ENCODE peak calls at places on chromosome 13, in ten cellular contexts. K is neuronal stem cell, R is testis, S is right lobe of liver, V is ascending aorta, B is BE2C, F is mucosa of descending colon, W is thyroid gland, N is SK-N-SH, L is breast epithelium. D is an unnamed sample.

GRCh38 chr13:68380041-68380973 is 1150.2 kb upstream of the PCDH9 start:
- DNase-seq in K (no peak), S (no peak), W (no peak), V (no peak), N (no peak), B (no peak), L (no peak), F (no peak), R (no peak), D (no peak)

GRCh38 chr13:89695343-89696257 is 1651.9 kb upstream of the MIR17HG start:
- DNase-seq in K (peak; percentile 57), N (peak; percentile 42), F (no peak), B (peak; percentile 64), V (no peak), W (peak; percentile 31), R (peak; percentile 61), L (no peak), S (no peak), D (no peak)

GRCh38 chr13:70520275-70520674 is 412.0 kb upstream of the KLHL1 start:
- DNase-seq in K (no peak), B (no peak), F (no peak), N (no peak), S (no peak), L (no peak), V (no peak), W (no peak), R (no peak), D (no peak)

GRCh38 chr13:100594255-100594654 is 5.7 kb upstream of the GGACT start:
- DNase-seq in W (no peak), R (no peak), F (no peak), S (no peak), K (no peak), V (no peak), L (no peak), B (no peak), N (no peak), D (no peak)

GRCh38 chr13:36709136-36709895 is 35.5 kb downstream of the SERTM1 start:
- DNase-seq in B (no peak), W (no peak), N (no peak), V (no peak), F (no peak), S (no peak), R (no peak), L (no peak), K (no peak), D (no peak)

GRCh38 chr13:35283856-35284255 is 192.6 kb downstream of the MAB21L1 start:
- DNase-seq in F (no peak), R (no peak), B (peak; percentile 11), S (no peak), W (no peak), N (no peak), V (no peak), K (no peak), L (no peak), D (no peak)

GRCh38 chr13:31595568-31595967 is 143.8 kb upstream of the RXFP2 start:
- DNase-seq in K (no peak), V (no peak), L (no peak), B (no peak), N (no peak), F (no peak), S (no peak), W (no peak), R (no peak), D (no peak)

GRCh38 chr13:24233351-24233901 is 72.9 kb downstream of the SPATA13 start:
- DNase-seq in K (no peak), L (no peak), N (no peak), S (no peak), B (no peak), W (peak; percentile 91), F (no peak), R (no peak), V (no peak), D (no peak)

GRCh38 chr13:112064222-112064621 is 2.7 kb upstream of the SOX1 start:
- DNase-seq in K (no peak), B (no peak), V (no peak), N (no peak), R (no peak), S (no peak), F (no peak), W (no peak), L (no peak), D (no peak)

GRCh38 chr13:48318714-48319457 is 15.3 kb downstream of the RB1 start:
- DNase-seq in F (peak; percentile 61), W (peak; percentile 23), V (peak; percentile 71), N (no peak), S (peak; percentile 29), L (no peak), K (no peak), B (no peak), R (no peak), D (no peak)

GRCh38 chr13:30504081-30504480 is 38.3 kb upstream of the HMGB1 start:
- DNase-seq in W (no peak), F (no peak), K (no peak), L (no peak), N (no peak), V (no peak), R (no peak), S (no peak), B (no peak), D (no peak)

GRCh38 chr13:99969934-99970760 is 1.4 kb downstream of the ZIC5 start:
- DNase-seq in B (peak; percentile 58), S (no peak), V (no peak), K (no peak), R (no peak), F (no peak), N (no peak), W (no peak), L (no peak), D (no peak)

GRCh38 chr13:76890036-76890435 is 3.8 kb upstream of the KCTD12 start:
- DNase-seq in B (no peak), R (no peak), W (no peak), K (no peak), V (no peak), F (no peak), N (no peak), S (no peak), L (no peak), D (no peak)

GRCh38 chr13:94470126-94470525 is 9.4 kb downstream of the DCT start:
- DNase-seq in N (no peak), S (no peak), R (no peak), B (no peak), L (no peak), V (no peak), K (no peak), W (no peak), F (no peak), D (no peak)

GRCh38 chr13:34349091-34349722 is 531.3 kb downstream of the RFC3 start:
- DNase-seq in V (no peak), S (no peak), L (peak; percentile 70), F (no peak), B (no peak), W (peak; percentile 79), R (peak; percentile 67), K (no peak), N (no peak), D (no peak)

DNA sequence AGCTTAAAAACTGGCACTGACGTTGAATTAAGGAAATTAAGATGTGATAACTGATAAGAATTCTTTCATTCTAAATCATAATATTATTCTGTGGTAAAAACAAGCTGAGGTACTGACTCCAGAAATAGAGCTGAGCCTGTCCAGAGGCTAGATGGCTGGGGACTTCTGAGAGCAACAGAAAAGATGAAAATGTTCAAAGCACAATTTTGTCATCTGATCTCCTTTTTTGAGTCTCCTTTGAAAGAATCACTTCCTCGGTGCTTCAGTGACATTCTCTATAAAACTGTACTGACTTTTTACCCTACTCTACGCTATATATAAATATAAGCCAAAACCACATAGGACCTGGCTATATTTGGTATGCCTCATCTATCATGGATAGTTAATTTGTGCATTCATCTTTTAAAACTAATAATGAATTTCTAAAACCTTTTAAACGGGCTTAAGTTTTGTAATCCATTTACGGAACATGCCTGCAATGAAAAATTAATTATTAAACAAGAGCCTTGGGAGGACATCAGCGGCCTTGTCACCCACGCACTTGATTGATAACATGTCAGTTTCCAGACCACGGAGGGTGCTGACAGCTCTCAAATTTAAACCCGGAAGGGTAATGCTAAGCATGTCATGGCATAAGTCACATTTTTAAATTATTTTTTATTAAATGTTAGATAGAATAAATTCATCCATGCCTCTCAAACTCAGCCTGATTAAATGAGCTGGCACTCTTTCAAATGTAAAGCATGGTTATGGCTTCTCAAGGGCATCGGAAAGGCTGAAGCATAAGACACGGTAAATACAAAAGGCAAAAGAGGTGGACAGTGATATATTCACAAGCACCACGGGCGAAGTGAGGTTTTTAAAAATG is 235.4 kb downstream of the PCDH9 start:
- DNase-seq in V (no peak), L (no peak), F (no peak), R (no peak), W (no peak), B (peak; percentile 58), K (no peak), N (no peak), S (no peak), D (no peak)
- H3K4me3 ChIP-seq in V (peak overlapping the region; percentile 48), L (peak overlapping the region; percentile 32), F (no peak overlapping the region), R (peak overlapping the region; percentile 21), W (no peak overlapping the region), B (peak overlapping the region; percentile 76), K (no peak overlapping the region), N (no peak overlapping the region), S (peak overlapping the region; percentile 17), D (no peak overlapping the region)

GRCh38 chr13:101946411-101946810 is 455.4 kb downstream of the FGF14 start:
- DNase-seq in W (no peak), R (no peak), F (no peak), B (no peak), K (no peak), V (no peak), N (no peak), L (no peak), S (no peak), D (no peak)
- H3K4me1 ChIP-seq in W (no peaks in the 10 kb centered on the region), R (no peaks in the 10 kb centered on the region), F (no peaks in the 10 kb centered on the region), B (peaks cover 8% of the 10 kb centered on the region), K (no peaks in the 10 kb centered on the region), V (no peaks in the 10 kb centered on the region), N (no peaks in the 10 kb centered on the region), L (no peaks in the 10 kb centered on the region), S (no peaks in the 10 kb centered on the region), D (no peaks in the 10 kb centered on the region)

DNA sequence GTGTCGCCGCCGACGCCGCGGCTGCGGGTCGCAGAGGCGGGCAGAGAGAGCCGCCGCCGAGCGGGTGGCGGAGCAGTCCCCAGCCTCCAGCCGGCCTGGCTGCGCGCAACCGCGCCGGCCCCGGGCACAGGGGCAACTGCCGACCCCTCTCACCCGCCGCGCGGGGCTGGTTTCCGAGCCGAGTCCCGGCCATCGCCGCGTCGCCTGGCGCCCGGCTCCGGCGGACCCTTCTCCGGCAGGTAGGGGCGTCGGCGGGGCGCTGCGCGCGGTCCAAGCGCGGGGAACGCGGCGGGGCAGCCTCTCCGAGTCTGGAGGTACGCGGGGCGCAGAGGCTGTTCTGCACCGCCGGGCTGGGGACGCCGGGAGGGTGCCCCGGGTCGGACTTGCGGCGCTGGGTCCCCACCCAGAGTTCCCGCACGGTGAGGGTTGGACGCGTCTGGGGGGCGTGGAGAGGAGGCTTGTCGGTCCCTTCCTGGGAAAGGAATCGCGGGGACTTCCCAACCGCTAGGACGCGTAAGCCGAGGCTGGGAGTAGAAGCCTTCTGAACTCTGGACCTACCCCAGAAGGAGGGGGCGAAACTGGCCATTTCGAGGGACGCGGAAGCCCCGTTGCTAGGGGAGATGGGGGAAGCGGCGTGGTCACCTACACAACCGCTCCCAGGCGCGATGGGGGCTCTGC is 133.6 kb upstream of the MYO16 start:
- DNase-seq in K (peak; percentile 50), S (no peak), L (no peak), F (no peak), B (no peak), V (no peak), R (no peak), W (no peak), N (peak; percentile 57), D (no peak)
- H3K4me3 ChIP-seq in K (peak overlapping the region; percentile 52), S (no peak overlapping the region), L (peak overlapping the region; percentile 20), F (no peak overlapping the region), B (no peak overlapping the region), V (peak overlapping the region; percentile 48), R (peak overlapping the region; percentile 29), W (no peak overlapping the region), N (no peak overlapping the region), D (peak overlapping the region; percentile 19)

GRCh38 chr13:59834801-59835200 is 328.9 kb downstream of the DIAPH3 start:
- DNase-seq in K (no peak), W (no peak), R (no peak), S (no peak), F (no peak), L (no peak), V (no peak), N (no peak), B (no peak), D (no peak)
- H3K4me1 ChIP-seq in K (no peaks in the 10 kb centered on the region), W (no peaks in the 10 kb centered on the region), R (no peaks in the 10 kb centered on the region), S (no peaks in the 10 kb centered on the region), F (no peaks in the 10 kb centered on the region), L (no peaks in the 10 kb centered on the region), V (no peaks in the 10 kb centered on the region), N (peaks cover 19% of the 10 kb centered on the region), B (no peaks in the 10 kb centered on the region), D (no peaks in the 10 kb centered on the region)

D was measured in prostate gland.